ENCODE peak calls at places on chromosomes 11 and 22, in ten cellular contexts. U is transverse colon, K is PC-9, L is fibroblast of lung, Z is neural progenitor cell, Q is right lobe of liver, H is hepatocyte, S is Peyer's patch, M is cardiac muscle cell, A is esophagus squamous epithelium. D is an unnamed sample. For H3K36me3 and H3K4me1, the result is how much of the 10 kb centered on the place peaks cover.

GRCh38 chr11:64260147-64260708 is 8.9 kb downstream of the PLCB3 start:
- DNase-seq in U (no peak), K (peak), L (no peak), Z (no peak), Q (no peak), H (no peak), S (no peak), M (no peak), A (no peak), D (no peak)

GRCh38 chr11:64918056-64918455 is 1.0 kb upstream of the ATG2A start:
- DNase-seq in U (no peak), K (peak), L (peak), Z (peak), Q (no peak), H (peak), S (peak), M (peak), A (no peak), D (no peak)

GRCh38 chr22:48517039-48518030 is 1310.3 kb downstream of the BRD1 start:
- DNase-seq in U (no peak), K (no peak), L (no peak), Z (peak), Q (no peak), H (no peak), S (no peak), M (no peak), A (no peak), D (no peak)

GRCh38 chr11:125301301-125301700 is 136.8 kb downstream of the PKNOX2 start:
- DNase-seq in U (no peak), K (no peak), L (no peak), Z (no peak), Q (no peak), H (no peak), S (no peak), M (no peak), A (no peak), D (no peak)

GRCh38 chr11:76861490-76861953 is 804 bp downstream of the ACER3 start:
- DNase-seq in U (no peak), K (no peak), L (no peak), Z (peak), Q (no peak), H (peak), S (no peak), M (no peak), A (no peak), D (no peak)

GRCh38 chr11:23542816-23543215 is 682.5 kb upstream of the CCDC179 start:
- DNase-seq in U (no peak), K (no peak), L (no peak), Z (no peak), Q (no peak), H (no peak), S (no peak), M (no peak), A (no peak), D (no peak)

GRCh38 chr11:63534895-63535461 is 1.6 kb upstream of the PLAAT4 start:
- DNase-seq in U (no peak), K (no peak), L (no peak), Z (no peak), Q (no peak), H (no peak), S (no peak), M (no peak), A (no peak), D (no peak)

GRCh38 chr22:42427211-42427610 is 5.0 kb downstream of the NFAM1 start:
- DNase-seq in U (no peak), K (no peak), L (no peak), Z (no peak), Q (no peak), H (no peak), S (no peak), M (no peak), A (no peak), D (no peak)

GRCh38 chr22:33272180-33272579 is 214.0 kb upstream of the SYN3 start:
- DNase-seq in U (no peak), K (no peak), L (no peak), Z (no peak), Q (no peak), H (peak), S (no peak), M (no peak), A (no peak), D (no peak)

GRCh38 chr11:46521947-46522681 is 71.7 kb downstream of the AMBRA1 start:
- DNase-seq in U (no peak), K (no peak), L (peak), Z (no peak), Q (no peak), H (no peak), S (no peak), M (no peak), A (no peak), D (no peak)

GRCh38 chr11:12150831-12151382 is 40.5 kb downstream of the MICAL2 start:
- DNase-seq in U (peak), K (no peak), L (peak), Z (no peak), Q (no peak), H (peak), S (no peak), M (no peak), A (no peak), D (no peak)

GRCh38 chr22:35688913-35689675 is 28.6 kb upstream of the APOL5 start:
- DNase-seq in U (no peak), K (no peak), L (no peak), Z (no peak), Q (no peak), H (no peak), S (no peak), M (no peak), A (no peak), D (no peak)

GRCh38 chr11:70049045-70049444 is 29.1 kb upstream of the ANO1 start:
- DNase-seq in U (no peak), K (no peak), L (no peak), Z (no peak), Q (no peak), H (no peak), S (no peak), M (no peak), A (no peak), D (no peak)

GRCh38 chr11:79902493-79902892 is 461.7 kb upstream of the TENM4 start:
- DNase-seq in U (no peak), K (no peak), L (peak), Z (no peak), Q (no peak), H (peak), S (no peak), M (no peak), A (no peak), D (no peak)

GRCh38 chr11:35619030-35619753 is 932 bp downstream of the FJX1 start:
- DNase-seq in U (peak), K (peak), L (peak), Z (peak), Q (peak), H (peak), S (no peak), M (no peak), A (no peak), D (peak)

GRCh38 chr11:94450061-94450460 is 43.6 kb downstream of the MRE11 start:
- DNase-seq in U (no peak), K (no peak), L (peak), Z (no peak), Q (no peak), H (no peak), S (no peak), M (no peak), A (no peak), D (no peak)
- H3K36me3 ChIP-seq in U (under half), K (under half), L (under half), Z (under half), Q (under half), H (under half), S (under half), M (under half), A (under half), D (under half)

GRCh38 chr11:75725552-75726320 is 8.1 kb downstream of the MOGAT2 start:
- DNase-seq in U (no peak), K (no peak), L (no peak), Z (no peak), Q (no peak), H (no peak), S (no peak), M (peak), A (no peak), D (no peak)
- H3K4me1 ChIP-seq in U (under half), K (under half), L (under half), Z (under half), Q (under half), H (under half), S (under half), M (under half), A (under half), D (under half)

GRCh38 chr11:19472679-19473078 is 231.9 kb upstream of the E2F8 start:
- DNase-seq in U (no peak), K (no peak), L (no peak), Z (no peak), Q (no peak), H (no peak), S (no peak), M (no peak), A (no peak), D (no peak)

GRCh38 chr11:19474954-19475811 is 234.4 kb upstream of the E2F8 start:
- DNase-seq in U (no peak), K (no peak), L (no peak), Z (peak), Q (no peak), H (no peak), S (no peak), M (no peak), A (no peak), D (no peak)

DNA sequence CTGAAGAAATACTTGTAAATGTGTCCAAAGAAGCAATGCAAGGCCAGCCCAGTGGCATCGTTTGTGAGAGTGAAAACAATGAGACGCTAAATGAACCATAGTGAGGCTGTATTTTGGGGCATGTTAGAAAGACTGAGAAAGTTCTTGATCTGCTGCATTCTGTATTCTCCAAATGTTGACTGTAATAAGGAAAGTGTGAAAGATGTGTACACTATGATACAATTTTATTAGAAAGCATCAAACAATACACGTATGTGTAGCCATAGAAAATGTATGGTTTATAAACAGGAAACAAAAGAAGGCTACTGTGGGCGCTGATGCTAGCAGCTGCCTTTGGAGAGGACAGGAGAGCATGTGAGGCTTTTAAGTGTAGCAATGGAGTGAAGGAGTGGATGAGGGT is 233.5 kb upstream of the E2F8 start:
- DNase-seq in U (no peak), K (no peak), L (no peak), Z (no peak), Q (no peak), H (no peak), S (no peak), M (no peak), A (no peak), D (no peak)
- H3K27ac ChIP-seq in U (no peak), K (no peak), L (no peak), Z (no peak), Q (no peak), H (no peak), S (no peak), M (no peak), A (no peak), D (no peak)

DNA sequence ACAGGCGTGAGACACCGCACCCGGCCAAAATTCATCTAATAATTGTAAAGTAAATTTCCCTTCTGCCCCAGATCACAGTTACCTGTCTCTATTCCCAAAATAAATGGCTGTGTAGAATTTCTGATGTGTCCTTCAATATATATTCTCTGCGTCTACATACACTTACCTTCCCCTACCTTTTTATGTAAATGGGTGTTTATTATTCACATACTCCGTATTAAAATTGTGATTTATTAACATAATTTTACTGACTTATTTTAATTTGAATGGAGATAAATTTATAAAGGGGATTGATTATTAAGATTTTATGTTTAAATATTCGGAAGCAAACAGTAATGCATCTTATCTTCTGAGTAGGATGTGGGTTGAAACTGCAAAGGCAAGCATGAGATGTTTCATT is 16.4 kb upstream of the ZNF280A start:
- DNase-seq in U (no peak), K (no peak), L (no peak), Z (no peak), Q (no peak), H (no peak), S (no peak), M (no peak), A (no peak), D (no peak)
- H3K36me3 ChIP-seq in U (under half), K (under half), L (under half), Z (under half), Q (under half), H (under half), S (under half), M (under half), A (under half), D (under half)

DNA sequence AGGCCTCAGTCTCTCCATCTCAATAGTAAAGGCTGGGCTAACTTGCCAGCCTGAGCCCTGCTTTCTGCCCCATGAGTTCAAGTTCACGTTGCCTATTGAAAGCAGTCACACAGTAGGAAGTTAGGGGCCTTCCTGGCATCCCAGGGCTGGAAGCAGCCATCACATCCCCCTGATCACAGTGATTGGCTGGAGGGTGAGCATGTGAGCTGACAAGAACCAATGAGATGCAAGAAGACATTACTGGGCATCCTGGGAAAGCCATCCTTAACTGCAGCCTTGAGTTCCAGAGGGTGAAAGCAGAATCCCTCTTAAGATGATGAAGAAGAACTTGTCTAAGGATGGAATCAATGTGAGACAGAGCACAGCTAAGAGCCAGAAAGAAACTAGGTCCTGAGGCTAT is 29.0 kb downstream of the IRAG1 start:
- DNase-seq in U (no peak), K (no peak), L (no peak), Z (no peak), Q (no peak), H (no peak), S (no peak), M (no peak), A (no peak), D (no peak)
- H3K4me1 ChIP-seq in U (under half), K (under half), L (under half), Z (under half), Q (under half), H (under half), S (under half), M (under half), A (half or more), D (under half)

DNA sequence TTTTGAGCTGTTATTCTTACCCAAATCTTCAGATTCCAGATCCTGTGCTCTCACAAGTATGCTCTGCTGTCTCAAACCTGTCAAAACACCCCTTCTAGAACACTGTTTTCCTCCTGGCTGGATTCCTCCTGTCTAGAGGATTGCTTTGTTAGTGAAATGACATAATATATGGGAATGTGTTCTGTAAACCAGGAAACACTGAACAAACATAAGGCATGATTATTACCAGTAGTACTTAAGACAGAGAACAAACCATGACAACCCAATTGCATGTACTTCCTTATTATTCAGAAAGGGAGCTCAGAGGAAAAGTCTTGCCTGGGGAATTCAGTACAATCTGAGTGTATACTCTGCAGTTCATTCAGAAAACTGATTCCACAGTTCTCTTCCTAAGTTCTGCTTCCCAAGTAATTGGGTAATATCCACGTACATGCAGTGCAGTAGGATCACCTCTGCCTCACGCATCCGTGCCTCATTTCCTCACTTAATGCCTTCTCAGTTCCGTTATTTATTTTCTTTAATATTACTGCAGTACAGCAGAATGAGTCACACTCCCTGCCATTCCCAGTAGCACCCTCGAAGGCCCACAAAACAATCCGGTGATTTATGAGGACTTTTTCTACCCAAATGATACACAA is 897.0 kb downstream of the KCNA4 start:
- DNase-seq in U (no peak), K (no peak), L (peak), Z (no peak), Q (no peak), H (peak), S (no peak), M (no peak), A (no peak), D (no peak)
- H3K27ac ChIP-seq in U (peak), K (no peak), L (peak), Z (no peak), Q (no peak), H (peak), S (no peak), M (no peak), A (peak), D (peak)

GRCh38 chr11:117356126-117356761 is 28.6 kb downstream of the CEP164 start:
- DNase-seq in U (no peak), K (no peak), L (no peak), Z (no peak), Q (no peak), H (no peak), S (no peak), M (no peak), A (no peak), D (no peak)
- H3K36me3 ChIP-seq in U (under half), K (under half), L (under half), Z (under half), Q (under half), H (under half), S (under half), M (under half), A (under half), D (under half)

DNA sequence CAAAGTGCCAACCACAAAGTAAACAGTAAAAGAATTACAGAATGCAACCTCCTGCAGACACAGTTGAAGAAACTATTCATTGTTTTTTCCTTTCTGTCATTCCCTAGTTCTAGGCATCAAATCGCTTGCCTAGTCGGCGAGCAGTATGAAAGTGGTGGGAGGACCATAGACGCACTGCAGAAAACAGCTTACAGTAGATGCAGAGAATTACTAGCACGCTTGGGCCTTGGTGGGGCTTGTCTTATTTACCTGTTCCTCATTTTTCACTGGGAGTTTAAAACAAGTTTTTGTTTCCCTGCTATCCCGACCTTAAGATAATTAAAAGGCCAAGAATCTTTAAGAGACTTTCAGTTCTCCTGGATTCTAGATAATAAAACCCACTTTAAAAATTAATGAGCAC is 742 bp upstream of the ARL14EP start:
- DNase-seq in U (no peak), K (no peak), L (no peak), Z (no peak), Q (no peak), H (no peak), S (no peak), M (no peak), A (no peak), D (no peak)
- H3K4me1 ChIP-seq in U (under half), K (under half), L (under half), Z (under half), Q (under half), H (under half), S (under half), M (under half), A (under half), D (under half)

GRCh38 chr11:67309166-67309565 is 5.8 kb downstream of the SSH3 start:
- DNase-seq in U (no peak), K (no peak), L (no peak), Z (no peak), Q (no peak), H (no peak), S (no peak), M (no peak), A (no peak), D (no peak)

GRCh38 chr11:67308031-67308866 is 4.9 kb downstream of the SSH3 start:
- DNase-seq in U (no peak), K (no peak), L (no peak), Z (no peak), Q (no peak), H (no peak), S (no peak), M (no peak), A (no peak), D (no peak)

GRCh38 chr11:67306769-67307544 is 3.6 kb downstream of the SSH3 start:
- DNase-seq in U (peak), K (no peak), L (no peak), Z (no peak), Q (no peak), H (no peak), S (no peak), M (no peak), A (no peak), D (no peak)

GRCh38 chr11:67309661-67310061 is 6.3 kb downstream of the SSH3 start:
- DNase-seq in U (peak), K (no peak), L (no peak), Z (no peak), Q (no peak), H (no peak), S (no peak), M (no peak), A (no peak), D (no peak)

DNA sequence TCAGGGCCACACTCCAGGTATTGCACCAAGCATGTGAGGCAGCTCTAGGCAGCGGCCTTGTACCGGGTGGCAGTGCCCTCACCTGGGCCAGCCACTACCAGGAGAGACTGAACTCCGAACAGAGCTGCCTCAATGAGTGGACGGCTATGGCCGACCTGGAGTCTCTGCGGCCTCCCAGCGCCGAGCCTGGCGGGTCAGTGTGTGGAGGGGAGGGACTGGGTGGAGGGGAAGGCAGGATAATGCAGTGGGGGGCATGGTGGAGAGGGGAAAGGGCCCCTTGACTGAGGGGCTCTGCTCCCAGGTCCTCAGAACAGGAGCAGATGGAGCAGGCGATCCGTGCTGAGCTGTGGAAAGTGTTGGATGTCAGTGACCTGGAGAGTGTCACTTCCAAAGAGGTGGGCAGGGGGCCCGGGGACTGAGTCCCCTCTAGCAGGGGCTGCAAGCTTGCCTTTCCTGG is 4.2 kb downstream of the SSH3 start:
- DNase-seq in U (no peak), K (no peak), L (no peak), Z (no peak), Q (no peak), H (no peak), S (no peak), M (no peak), A (no peak), D (no peak)
- H3K27ac ChIP-seq in U (no peak), K (no peak), L (no peak), Z (no peak), Q (no peak), H (no peak), S (no peak), M (no peak), A (no peak), D (no peak)

DNA sequence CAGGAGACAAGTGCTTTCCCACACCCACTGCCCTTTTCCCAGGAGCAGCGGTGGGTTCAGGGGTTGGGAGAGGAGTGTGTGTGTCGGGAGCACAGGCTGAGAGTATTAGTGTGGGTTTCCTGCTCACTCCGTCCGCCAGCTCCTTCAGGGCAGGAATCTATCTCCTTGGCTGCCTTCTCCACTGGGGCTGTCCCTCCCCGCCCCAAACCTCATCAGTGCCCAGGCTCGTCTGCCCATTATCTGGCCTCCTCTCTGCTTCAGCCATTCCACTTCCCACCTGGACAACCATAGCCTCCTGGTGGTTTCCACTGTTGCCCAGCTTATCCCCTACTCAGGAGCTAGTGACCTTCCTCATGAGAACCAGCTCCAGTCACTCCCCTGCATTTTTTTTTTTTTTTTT is 19.9 kb downstream of the ASPHD2 start:
- DNase-seq in U (no peak), K (no peak), L (no peak), Z (no peak), Q (no peak), H (no peak), S (no peak), M (peak), A (no peak), D (no peak)
- H3K36me3 ChIP-seq in U (under half), K (under half), L (under half), Z (under half), Q (under half), H (under half), S (under half), M (under half), A (under half), D (under half)

D was measured in RWPE2.